ENCODE peak calls at places on chromosomes 6 and 20, in ten cellular contexts. F is thoracic aorta, V is A549, T is lower lobe of right lung, J is right lobe of liver, I is fibroblast of lung, A is OCI-LY7, Z is foreskin keratinocyte, Q is MM.1S, O is psoas muscle. C is an unnamed sample.

GRCh38 chr6:112282217-112282616 is 27.9 kb upstream of the LAMA4 start:
- DNase-seq in F (no peak), J (no peak), T (peak; percentile 44), Q (no peak), A (no peak), O (peak; percentile 41), Z (peak; percentile 61), I (peak; percentile 92), V (peak; percentile 25), C (no peak)

GRCh38 chr6:41021832-41022231 is 17.2 kb downstream of the UNC5CL start:
- DNase-seq in I (peak; percentile 74), Q (no peak), T (no peak), V (peak; percentile 83), O (no peak), F (no peak), A (no peak), J (no peak), Z (peak; percentile 81), C (no peak)

GRCh38 chr20:54985100-54985499 is 509.7 kb downstream of the DOK5 start:
- DNase-seq in Z (no peak), J (no peak), Q (no peak), O (no peak), I (no peak), A (no peak), V (no peak), T (no peak), F (no peak), C (no peak)

GRCh38 chr6:75412937-75413662 is 80.5 kb downstream of the FILIP1 start:
- DNase-seq in I (peak; percentile 92), Z (no peak), A (no peak), Q (no peak), T (no peak), V (peak; percentile 78), O (no peak), F (no peak), J (no peak), C (no peak)

GRCh38 chr20:34861386-34862084 is 11.1 kb downstream of the GGT7 start:
- DNase-seq in I (no peak), T (peak; percentile 78), Z (no peak), O (peak; percentile 63), J (no peak), Q (no peak), A (no peak), F (no peak), V (no peak), C (no peak)

GRCh38 chr20:40698744-40699143 is 9.7 kb upstream of the MAFB start:
- DNase-seq in Z (no peak), F (no peak), J (no peak), V (no peak), I (no peak), Q (no peak), T (no peak), A (no peak), O (no peak), C (no peak)

GRCh38 chr6:149266659-149267058 is 50.9 kb upstream of the TAB2 start:
- DNase-seq in Q (peak; percentile 43), V (no peak), T (no peak), I (no peak), A (peak; percentile 34), F (no peak), J (no peak), Z (no peak), O (no peak), C (peak; percentile 62)

GRCh38 chr20:56429941-56430340 is 17.9 kb downstream of the CASS4 start:
- DNase-seq in J (no peak), Z (no peak), F (no peak), I (no peak), Q (no peak), T (no peak), V (no peak), O (no peak), A (no peak), C (no peak)

GRCh38 chr6:37485259-37485658 is 14.4 kb downstream of the CCDC167 start:
- DNase-seq in F (no peak), J (no peak), T (no peak), Z (no peak), A (no peak), O (no peak), I (no peak), V (peak; percentile 19), Q (no peak), C (no peak)

GRCh38 chr6:37482356-37483292 is 17.1 kb downstream of the CCDC167 start:
- DNase-seq in Q (no peak), T (no peak), I (no peak), Z (no peak), J (no peak), O (no peak), A (no peak), V (no peak), F (no peak), C (no peak)

GRCh38 chr6:37483502-37483901 is 16.2 kb downstream of the CCDC167 start:
- DNase-seq in A (no peak), F (no peak), Q (peak; percentile 62), T (no peak), Z (peak; percentile 42), V (no peak), I (no peak), J (no peak), O (no peak), C (no peak)

GRCh38 chr6:37484786-37485170 is 14.9 kb downstream of the CCDC167 start:
- DNase-seq in I (no peak), J (no peak), O (no peak), T (no peak), V (no peak), A (no peak), Q (no peak), Z (no peak), F (no peak), C (no peak)

DNA sequence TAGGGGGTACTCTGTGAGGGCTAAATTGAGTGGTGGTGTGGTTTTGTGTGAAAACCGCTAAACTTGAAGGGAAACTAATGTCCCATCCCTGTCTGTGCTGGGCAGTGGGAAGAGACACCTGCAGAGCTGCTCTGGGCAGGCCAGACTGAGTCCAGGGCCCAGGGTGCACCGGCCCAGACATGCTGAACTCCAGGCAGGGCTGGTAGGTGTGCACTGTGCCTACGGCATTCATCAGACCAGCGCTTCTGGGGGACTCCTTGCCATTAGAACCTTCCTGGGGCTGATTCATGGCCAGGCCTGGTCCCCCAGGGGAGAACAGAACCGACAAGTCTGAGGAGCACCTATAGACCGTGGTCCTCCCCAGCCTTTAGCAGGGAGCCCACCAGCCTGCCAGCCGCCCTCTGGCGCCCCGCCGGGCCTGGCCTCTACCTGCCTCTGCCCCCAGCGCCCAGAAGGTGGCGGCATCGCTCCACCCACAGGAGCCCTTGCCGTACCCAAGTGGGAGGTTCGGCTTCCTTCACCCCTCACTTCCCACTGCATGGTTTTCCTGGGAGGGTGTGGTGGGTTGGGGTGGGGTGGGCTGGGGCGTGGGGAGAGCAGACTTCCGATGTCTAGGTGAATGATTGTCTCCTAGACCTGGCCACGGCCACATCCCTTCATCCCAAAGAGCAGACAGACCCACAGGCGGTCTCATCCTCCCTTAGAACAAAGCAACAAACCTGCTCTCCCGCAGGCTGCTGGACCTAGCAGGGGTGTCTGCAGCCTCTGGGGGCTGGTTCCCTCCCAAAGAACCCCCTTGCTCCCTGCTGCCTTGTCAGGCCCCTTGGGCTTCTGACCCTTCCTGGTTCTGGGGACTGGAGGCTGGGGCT is 15.5 kb downstream of the CCDC167 start:
- DNase-seq in F (no peak), O (peak; percentile 46), Z (peak; percentile 28), V (peak; percentile 26), J (peak; percentile 72), A (peak; percentile 59), Q (peak; percentile 25), T (peak; percentile 63), I (peak; percentile 25), C (peak; percentile 90)
- TF ChIP-seq CTCF in F (peak; percentile 79), O (peak; percentile 71), Z (peak; percentile 92), V (peak; percentile 71), J (peak; percentile 69), A (peak; percentile 80), Q (peak; percentile 58), T (peak; percentile 71), I (peak; percentile 73), C (peak; percentile 95)

GRCh38 chr6:7238900-7239589 is 74.0 kb downstream of the SSR1 start:
- DNase-seq in T (peak; percentile 95), A (peak; percentile 93), F (peak; percentile 55), Z (peak; percentile 54), I (peak; percentile 67), Q (peak; percentile 65), O (peak; percentile 90), J (peak; percentile 97), V (peak; percentile 75), C (peak; percentile 75)
- TF ChIP-seq CTCF in T (peak; percentile 72), A (peak; percentile 92), F (peak; percentile 50), Z (peak; percentile 86), I (peak; percentile 66), Q (peak; percentile 68), O (peak; percentile 64), J (peak; percentile 71), V (peak; percentile 55), C (peak; percentile 82)

GRCh38 chr20:4617484-4617883 is 104.2 kb upstream of the PRND start:
- DNase-seq in A (no peak), Q (no peak), J (no peak), Z (no peak), T (no peak), O (no peak), I (no peak), V (no peak), F (no peak), C (no peak)

GRCh38 chr20:4610871-4611270 is 110.8 kb upstream of the PRND start:
- DNase-seq in I (no peak), J (no peak), V (no peak), O (no peak), A (no peak), Q (no peak), F (no peak), T (no peak), Z (no peak), C (no peak)

GRCh38 chr20:4617019-4617418 is 104.7 kb upstream of the PRND start:
- DNase-seq in F (no peak), J (no peak), V (no peak), I (no peak), O (no peak), A (no peak), Q (no peak), Z (no peak), T (no peak), C (no peak)

GRCh38 chr20:4613184-4613583 is 108.5 kb upstream of the PRND start:
- DNase-seq in I (peak; percentile 75), T (no peak), O (no peak), Z (peak; percentile 48), Q (no peak), F (no peak), A (no peak), J (no peak), V (no peak), C (no peak)

DNA sequence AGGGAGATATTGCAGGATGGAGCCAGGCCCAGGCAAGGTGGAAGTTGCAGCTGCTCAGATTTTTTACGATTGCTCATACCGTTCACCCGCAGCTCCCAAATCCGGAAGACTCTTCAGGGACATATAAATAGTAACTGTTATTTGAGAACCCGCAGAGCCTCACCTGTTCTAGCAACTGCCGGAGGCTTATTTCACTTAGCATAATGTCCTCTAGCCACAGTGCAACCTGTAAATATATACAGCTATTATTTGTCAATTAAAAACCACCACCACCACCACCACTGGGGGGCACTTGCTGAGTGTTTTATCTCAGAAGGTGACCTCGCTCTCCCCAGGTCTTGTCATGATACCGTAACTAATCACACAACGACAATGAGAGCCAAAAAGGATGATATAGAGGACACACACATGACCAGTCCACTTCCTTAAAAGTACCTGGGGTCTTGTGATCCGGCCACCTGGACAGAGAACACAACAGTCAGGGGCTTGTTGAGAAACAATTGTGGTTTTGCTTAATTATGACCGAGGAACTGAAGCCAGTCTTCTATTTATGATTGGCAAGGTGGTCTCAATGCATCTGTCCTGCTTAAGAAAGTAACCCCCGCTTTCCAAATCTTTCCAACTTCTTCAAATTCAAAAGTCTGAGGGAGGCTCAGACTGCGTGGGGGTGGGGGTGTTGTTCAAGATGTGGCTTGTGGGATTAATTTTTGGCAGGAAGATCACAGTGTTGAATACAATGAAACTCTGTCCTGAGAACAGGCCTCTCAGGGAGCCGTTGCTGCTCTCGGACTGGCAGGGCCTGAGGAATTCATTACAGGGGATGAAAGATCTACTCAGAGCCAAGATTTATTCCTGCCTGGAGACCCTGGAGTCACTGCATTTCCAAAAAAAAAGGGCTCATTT is 107.7 kb upstream of the PRND start:
- DNase-seq in Z (peak; percentile 75), T (no peak), O (peak; percentile 28), F (no peak), I (peak; percentile 87), Q (peak; percentile 94), A (peak; percentile 62), J (no peak), V (peak; percentile 75), C (peak; percentile 57)
- TF ChIP-seq CTCF in Z (peak; percentile 88), T (peak; percentile 30), O (peak; percentile 34), F (no peak), I (peak; percentile 30), Q (peak; percentile 65), A (peak; percentile 79), J (peak; percentile 23), V (peak; percentile 72), C (peak; percentile 28)

DNA sequence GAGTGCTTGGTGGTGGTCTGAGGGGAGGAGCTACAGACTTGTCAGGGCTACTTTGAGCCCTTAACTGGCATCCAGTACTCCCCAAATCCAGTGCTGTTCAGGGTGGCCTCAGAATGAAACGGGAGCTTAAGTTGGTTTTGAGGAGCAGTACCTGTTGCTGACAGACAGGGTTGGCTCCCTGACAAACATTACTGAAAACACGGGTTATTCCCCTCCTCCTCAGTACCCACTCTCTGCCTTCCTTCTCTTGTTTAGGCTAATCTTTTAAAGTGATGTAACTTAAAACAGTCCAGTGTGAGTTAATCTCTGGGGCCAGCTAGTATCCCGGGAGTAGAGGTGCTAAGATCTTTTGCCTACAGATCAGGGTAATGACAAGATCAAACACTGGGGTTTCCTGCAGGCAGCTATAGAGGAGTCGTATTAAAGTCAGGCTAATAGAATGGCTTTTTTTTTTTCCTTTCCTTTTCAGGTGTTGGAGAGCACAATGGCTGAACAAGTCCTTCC is 3.7 kb downstream of the TNFAIP3 start:
- DNase-seq in A (peak; percentile 39), I (no peak), J (no peak), T (no peak), V (no peak), Q (peak; percentile 72), Z (peak; percentile 57), O (no peak), F (no peak), C (peak; percentile 52)
- TF ChIP-seq CTCF in A (peak; percentile 20), I (peak; percentile 3), J (no peak), T (no peak), V (no peak), Q (peak; percentile 35), Z (peak; percentile 27), O (peak; percentile 4), F (no peak), C (no peak)